ENCODE peak calls at places on chromosomes 4 and X, in seven cellular contexts. A is activated CD8-positive, alpha-beta memory T cell treated with anti-CD3 and anti-CD28 coated beads for 24 hours; X is AG20443; Y is GM06990; R is NCI-H1105; O is COR-L47; D is amniotic stem cell. I is an unnamed sample.

GRCh38 chrX:12580548-12580947 is 210.7 kb upstream of the PRPS2 start:
- DNase-seq in A (no peak), X (no peak), Y (no peak), R (no peak), O (no peak), D (no peak), I (no peak)

GRCh38 chr4:152363904-152364303 is 172.0 kb downstream of the FBXW7 start:
- DNase-seq in A (no peak), X (no peak), Y (no peak), R (no peak), O (no peak), D (no peak), I (no peak)

GRCh38 chr4:165440415-165440882 is 61.6 kb downstream of the CPE start:
- DNase-seq in A (no peak), X (peak), Y (no peak), R (no peak), O (no peak), D (no peak), I (peak)

GRCh38 chr4:144906181-144906895 is 191.7 kb downstream of the ANAPC10 start:
- DNase-seq in A (no peak), X (no peak), Y (peak), R (no peak), O (no peak), D (no peak), I (peak)

GRCh38 chr4:83535520-83535944 is 376 bp upstream of the GPAT3 start:
- DNase-seq in A (peak), X (peak), Y (no peak), R (peak), O (peak), D (no peak), I (peak)

GRCh38 chr4:185999207-185999606 is 69.7 kb upstream of the TLR3 start:
- DNase-seq in A (no peak), X (no peak), Y (no peak), R (no peak), O (no peak), D (no peak), I (no peak)

GRCh38 chr4:38671594-38671943 is 7.6 kb downstream of the KLF3 start:
- DNase-seq in A (no peak), X (no peak), Y (no peak), R (no peak), O (no peak), D (no peak), I (no peak)

GRCh38 chrX:47585273-47585672 is 3.0 kb downstream of the TIMP1 start:
- DNase-seq in A (peak), X (no peak), Y (no peak), R (no peak), O (no peak), D (no peak), I (no peak)

GRCh38 chr4:17066241-17066640 is 167.8 kb upstream of the LDB2 start:
- DNase-seq in A (no peak), X (no peak), Y (no peak), R (no peak), O (no peak), D (peak), I (no peak)

GRCh38 chr4:105241456-105241855 is 94.8 kb downstream of the TET2 start:
- DNase-seq in A (no peak), X (no peak), Y (no peak), R (peak), O (peak), D (no peak), I (peak)

GRCh38 chr4:88629826-88630225 is 37.5 kb downstream of the HERC3 start:
- DNase-seq in A (no peak), X (peak), Y (no peak), R (no peak), O (no peak), D (no peak), I (no peak)

GRCh38 chr4:149045731-149046130 is 603.5 kb upstream of the NR3C2 start:
- DNase-seq in A (no peak), X (no peak), Y (no peak), R (no peak), O (no peak), D (no peak), I (no peak)

GRCh38 chr4:25904748-25905082 is 9.3 kb upstream of the SMIM20 start:
- DNase-seq in A (no peak), X (no peak), Y (no peak), R (no peak), O (no peak), D (no peak), I (no peak)

GRCh38 chrX:46912673-46913491 is 661 bp downstream of the JADE3 start:
- DNase-seq in A (peak), X (peak), Y (peak), R (peak), O (peak), D (no peak), I (peak)

GRCh38 chrX:29447867-29448266 is 767.5 kb upstream of the MAGEB2 start:
- DNase-seq in A (no peak), X (no peak), Y (no peak), R (no peak), O (no peak), D (no peak), I (no peak)

GRCh38 chrX:14073158-14073557 is 43.5 kb upstream of the GEMIN8 start:
- DNase-seq in A (no peak), X (no peak), Y (no peak), R (no peak), O (no peak), D (no peak), I (no peak)

GRCh38 chr4:15756361-15756861 is 21.7 kb upstream of the CD38 start:
- DNase-seq in A (peak), X (no peak), Y (peak), R (no peak), O (no peak), D (no peak), I (peak)

GRCh38 chr4:4913147-4913561 is 53.7 kb downstream of the MSX1 start:
- DNase-seq in A (no peak), X (no peak), Y (no peak), R (no peak), O (no peak), D (no peak), I (no peak)

GRCh38 chr4:22595684-22596083 is 79.8 kb upstream of the ADGRA3 start:
- DNase-seq in A (no peak), X (no peak), Y (peak), R (no peak), O (no peak), D (no peak), I (no peak)

GRCh38 chr4:41106694-41107419 is 107.5 kb downstream of the APBB2 start:
- DNase-seq in A (no peak), X (no peak), Y (no peak), R (no peak), O (no peak), D (no peak), I (no peak)